ENCODE peak calls at places on chromosomes 4 and X, in seven cellular contexts. H is esophagus muscularis mucosa, S is HCT116, A is H1, G is GM23338, Q is stomach, B is Panc1. M is an unnamed sample. For H3K4me1, the result is how much of the 10 kb centered on the place peaks cover.

GRCh38 chr4:56684320-56684719 is 3.2 kb upstream of the HOPX start:
- DNase-seq in G (no peak), S (no peak), Q (no peak), B (no peak), A (no peak), H (no peak), M (no peak)

GRCh38 chr4:113332701-113333100 is 283.2 kb downstream of the ANK2 start:
- DNase-seq in Q (no peak), H (no peak), S (no peak), G (no peak), B (no peak), A (no peak), M (no peak)

GRCh38 chr4:10746371-10747143 is 62.0 kb upstream of the CLNK start:
- DNase-seq in A (no peak), H (no peak), Q (no peak), B (no peak), S (no peak), G (no peak), M (no peak)

GRCh38 chr4:8303081-8303480 is 33.5 kb downstream of the HTRA3 start:
- DNase-seq in S (no peak), B (no peak), A (no peak), H (no peak), Q (no peak), G (no peak), M (no peak)

GRCh38 chrX:9369802-9370291 is 95.0 kb upstream of the TBL1X start:
- DNase-seq in A (no peak), G (no peak), Q (no peak), B (no peak), H (no peak), S (no peak), M (no peak)

GRCh38 chrX:74514384-74514783 is 93.1 kb downstream of the SLC16A2 start:
- DNase-seq in H (no peak), B (no peak), Q (no peak), G (peak), S (no peak), A (no peak), M (no peak)

GRCh38 chr4:53520114-53520513 is 71.2 kb downstream of the LNX1 start:
- DNase-seq in B (no peak), S (no peak), A (peak), G (peak), H (no peak), Q (no peak), M (no peak)

GRCh38 chrX:53312946-53313745 is 31.8 kb upstream of the IQSEC2 start:
- DNase-seq in H (no peak), A (no peak), B (peak), Q (peak), G (peak), S (peak), M (no peak)

GRCh38 chr4:177391953-177392352 is 50.3 kb downstream of the AGA start:
- DNase-seq in H (no peak), B (no peak), G (no peak), S (no peak), Q (no peak), A (no peak), M (no peak)

GRCh38 chr4:111959202-111959601 is 186.1 kb upstream of the FAM241A start:
- DNase-seq in B (no peak), A (no peak), G (no peak), Q (no peak), H (no peak), S (peak), M (no peak)

GRCh38 chr4:133565379-133565778 is 416.3 kb downstream of the PCDH10 start:
- DNase-seq in G (no peak), A (no peak), B (no peak), Q (no peak), H (no peak), S (no peak), M (no peak)

GRCh38 chr4:122476126-122476525 is 19.6 kb upstream of the IL2 start:
- DNase-seq in B (no peak), H (no peak), Q (no peak), S (no peak), G (no peak), A (no peak), M (no peak)

GRCh38 chr4:45119376-45119775 is 393.0 kb upstream of the GNPDA2 start:
- DNase-seq in A (no peak), Q (no peak), S (no peak), G (no peak), H (no peak), B (no peak), M (no peak)

GRCh38 chr4:76377922-76378321 is 43.0 kb downstream of the CCDC158 start:
- DNase-seq in G (peak), A (no peak), H (no peak), S (peak), B (no peak), Q (peak), M (no peak)

GRCh38 chrX:26851981-26852380 is 611.2 kb downstream of the PPP4R3C start:
- DNase-seq in B (no peak), Q (no peak), S (peak), A (no peak), H (no peak), G (peak), M (no peak)

GRCh38 chr4:4866124-4866832 is 6.8 kb downstream of the MSX1 start:
- DNase-seq in S (no peak), H (no peak), G (peak), Q (no peak), A (no peak), B (no peak), M (no peak)

GRCh38 chr4:125750827-125751466 is 436.2 kb downstream of the FAT4 start:
- DNase-seq in S (no peak), B (no peak), A (peak), Q (no peak), H (no peak), G (peak), M (no peak)

GRCh38 chr4:38804654-38805295 is at the start of gene TLR1:
- DNase-seq in Q (no peak), A (no peak), B (peak), H (no peak), S (peak), G (peak), M (no peak)

GRCh38 chrX:10922158-10922557 is 189.0 kb upstream of the HCCS start:
- DNase-seq in H (no peak), B (no peak), Q (no peak), S (no peak), G (no peak), A (no peak), M (no peak)

GRCh38 chr4:174334628-174335027 is 50.9 kb downstream of the CEP44 start:
- DNase-seq in H (no peak), A (no peak), Q (no peak), B (no peak), S (no peak), G (no peak), M (no peak)

GRCh38 chr4:118326585-118326984 is 26.2 kb downstream of the PRSS12 start:
- DNase-seq in G (no peak), S (no peak), A (no peak), Q (no peak), B (no peak), H (no peak), M (no peak)

GRCh38 chrX:111244238-111244750 is 26.0 kb downstream of the CAPN6 start:
- DNase-seq in G (peak), Q (no peak), A (no peak), H (no peak), B (no peak), S (peak), M (no peak)

GRCh38 chrX:121122332-121122731 is 74.9 kb downstream of the GLUD2 start:
- DNase-seq in Q (no peak), G (no peak), B (no peak), H (no peak), S (no peak), A (no peak), M (no peak)

GRCh38 chr4:84499065-84499982 is at the start of gene NKX6-1:
- DNase-seq in S (peak), H (peak), Q (peak), A (peak), B (peak), G (peak), M (no peak)

GRCh38 chr4:1405636-1406415 is 416 bp downstream of the NKX1-1 start:
- DNase-seq in S (no peak), G (peak), B (no peak), Q (peak), H (no peak), A (no peak), M (no peak)

GRCh38 chr4:80184053-80184790 is 13.1 kb upstream of the PRDM8 start:
- DNase-seq in H (no peak), Q (peak), B (no peak), S (peak), G (peak), A (no peak), M (peak)
- TF ChIP-seq POLR2AphosphoS5 in H (peak), Q (no peak), B (no peak), S (no peak), G (no peak), A (no peak), M (no peak)

GRCh38 chr4:168803727-168804126 is 206.3 kb downstream of the CBR4 start:
- DNase-seq in Q (no peak), S (no peak), H (no peak), G (peak), A (no peak), B (no peak), M (no peak)
- H3K27ac ChIP-seq in Q (no peak), S (peak), H (peak), G (peak), A (peak), B (no peak), M (peak)

GRCh38 chr4:83189631-83190136 is 75.2 kb upstream of the PLAC8 start:
- DNase-seq in A (no peak), G (peak), Q (no peak), B (no peak), H (no peak), S (no peak), M (no peak)

GRCh38 chr4:83191026-83191425 is 76.5 kb upstream of the PLAC8 start:
- DNase-seq in G (no peak), S (no peak), Q (no peak), H (no peak), B (no peak), A (no peak), M (no peak)

GRCh38 chr4:83197555-83198235 is 83.2 kb upstream of the PLAC8 start:
- DNase-seq in A (no peak), B (no peak), S (no peak), Q (no peak), H (no peak), G (peak), M (no peak)

GRCh38 chr4:83196936-83197335 is 82.4 kb upstream of the PLAC8 start:
- DNase-seq in B (no peak), Q (no peak), G (no peak), A (no peak), S (no peak), H (no peak), M (no peak)

DNA sequence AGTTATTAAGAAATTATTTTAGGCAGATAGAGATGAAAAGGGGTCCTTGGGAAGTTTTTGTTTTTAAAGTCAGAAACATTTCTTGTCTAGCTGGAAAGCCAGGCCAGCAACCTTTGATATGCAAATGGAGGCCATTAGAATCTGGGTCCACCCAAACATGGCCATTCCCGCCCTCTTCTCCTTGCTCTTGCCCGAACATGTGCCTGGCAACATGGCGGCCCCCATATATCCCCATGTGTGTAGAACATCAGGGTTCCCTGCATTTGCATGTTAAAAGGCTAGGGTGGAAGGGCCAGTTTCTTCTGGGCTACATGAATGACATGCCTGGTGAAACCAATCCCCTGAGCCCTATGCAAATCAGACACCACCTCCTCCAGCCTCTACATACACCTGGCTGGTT is 80.8 kb upstream of the PLAC8 start:
- DNase-seq in A (no peak), H (no peak), Q (no peak), G (no peak), S (no peak), B (no peak), M (no peak)
- H3K4me1 ChIP-seq in A (under half), H (under half), Q (under half), G (under half), S (under half), B (under half), M (under half)

DNA sequence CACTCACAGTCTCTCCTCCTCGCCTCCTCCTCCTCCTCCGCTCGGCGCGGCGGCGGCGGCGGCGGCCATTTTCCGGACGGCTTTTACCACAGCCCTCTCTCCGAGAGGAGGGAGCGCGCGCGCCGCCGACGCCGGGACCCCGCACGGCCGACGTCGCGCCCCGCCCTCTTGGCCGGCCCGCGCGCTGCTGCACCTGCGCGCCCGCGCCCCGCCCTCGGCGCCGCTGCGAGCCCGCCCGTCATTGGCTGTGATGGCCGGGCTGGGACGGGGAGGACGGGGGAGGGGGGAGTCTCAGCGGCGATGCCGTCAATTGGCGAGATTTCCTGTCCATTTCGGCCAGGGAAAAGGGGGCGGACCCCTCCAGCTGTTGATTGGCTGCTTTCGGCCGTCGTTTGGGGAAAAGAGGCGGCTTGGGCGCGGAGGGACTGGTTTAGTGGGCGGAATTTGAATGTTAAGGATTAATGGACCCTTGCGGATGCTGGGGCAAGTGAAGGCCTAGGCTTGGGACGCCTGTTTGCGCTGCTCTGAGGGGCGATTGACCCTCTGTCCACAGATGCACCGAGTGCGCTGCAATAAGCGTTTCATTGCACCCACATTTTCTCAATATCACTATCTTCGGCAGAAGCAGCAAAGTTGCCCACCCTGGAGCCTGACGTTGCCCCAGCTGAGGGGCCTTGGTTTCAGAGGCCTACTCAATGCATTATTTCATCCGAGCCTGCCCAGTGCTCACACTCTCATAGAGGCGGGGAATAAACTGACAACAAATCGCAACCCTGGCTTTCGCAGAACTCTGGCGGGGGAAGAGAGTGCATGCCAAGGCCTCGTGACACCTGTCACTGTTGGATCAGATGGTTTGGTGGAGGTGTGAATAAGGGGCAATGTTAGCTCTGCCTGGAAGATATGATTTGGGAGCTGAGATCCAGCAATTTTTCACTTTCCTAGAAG is at the start of gene MECP2:
- DNase-seq in A (peak), B (peak), H (peak), G (peak), S (peak), Q (peak), M (peak)
- TF ChIP-seq POLR2AphosphoS5 in A (no peak), B (no peak), H (peak), G (peak), S (peak), Q (peak), M (no peak)

GRCh38 chrX:47091149-47091775 is 13.0 kb downstream of the RGN start:
- DNase-seq in H (no peak), B (no peak), G (peak), S (no peak), Q (no peak), A (no peak), M (no peak)
- H3K27ac ChIP-seq in H (no peak), B (no peak), G (peak), S (no peak), Q (no peak), A (no peak), M (no peak)

GRCh38 chrX:21943460-21944135 is 3.1 kb downstream of the SMS start:
- DNase-seq in H (no peak), B (peak), A (no peak), Q (no peak), S (peak), G (no peak), M (no peak)

GRCh38 chrX:21947671-21948070 is 7.2 kb downstream of the SMS start:
- DNase-seq in S (no peak), A (no peak), G (no peak), Q (no peak), B (no peak), H (no peak), M (no peak)

GRCh38 chrX:21940356-21940829 is at the start of gene SMS:
- DNase-seq in H (no peak), A (peak), Q (peak), G (peak), S (no peak), B (no peak), M (peak)

GRCh38 chrX:21946925-21947641 is 6.6 kb downstream of the SMS start:
- DNase-seq in G (peak), Q (no peak), H (no peak), S (no peak), A (no peak), B (no peak), M (no peak)

DNA sequence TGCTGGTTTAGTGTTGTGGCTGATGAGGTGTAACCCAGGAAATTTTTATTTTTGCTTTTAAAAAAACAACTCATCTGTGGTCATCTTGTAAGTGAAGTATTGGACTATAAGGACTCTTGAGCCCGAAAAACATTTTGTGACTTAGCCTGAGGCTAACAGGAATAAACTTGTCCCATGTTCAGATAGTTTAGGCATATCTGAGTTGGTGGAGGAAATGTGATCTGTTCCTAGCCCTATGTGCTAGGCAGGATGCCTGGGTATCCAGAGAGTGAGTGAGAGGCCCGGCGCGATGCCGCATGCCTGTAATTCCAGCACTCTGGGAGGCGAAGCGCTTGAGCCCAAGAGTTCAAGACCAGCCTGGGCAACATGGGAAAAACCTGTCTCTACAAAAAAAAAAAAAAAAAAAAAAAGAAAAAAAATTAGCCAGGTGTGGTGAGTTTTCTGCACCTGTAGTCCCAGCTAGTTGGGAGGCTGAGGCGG is 3.7 kb downstream of the SMS start:
- DNase-seq in Q (no peak), B (no peak), H (no peak), A (no peak), S (no peak), G (peak), M (no peak)
- H3K4me1 ChIP-seq in Q (under half), B (under half), H (half or more), A (under half), S (under half), G (half or more), M (under half)

GRCh38 chrX:1165535-1166196 is 46.8 kb downstream of the CRLF2 start:
- DNase-seq in H (peak), G (no peak), B (no peak), S (no peak), A (no peak), Q (no peak), M (peak)
- TF ChIP-seq POLR2AphosphoS5 in H (no peak), G (no peak), B (no peak), S (no peak), A (no peak), Q (no peak), M (no peak)